ENCODE peak calls at places on chromosomes 6 and 20, in four cellular contexts. T, Z, L and M are unnamed samples.

GRCh38 chr6:52573295-52573694 is 3.6 kb downstream of the TRAM2 start:
- DNase-seq in T (no peak), Z (peak; percentile 74), L (no peak), M (peak; percentile 41)

GRCh38 chr6:107555449-107555848 is 65.5 kb downstream of the SOBP start:
- DNase-seq in T (no peak), Z (no peak), L (no peak), M (no peak)

GRCh38 chr6:121413831-121414368 is 21.5 kb upstream of the GJA1 start:
- DNase-seq in T (no peak), Z (no peak), L (no peak), M (peak; percentile 10)

GRCh38 chr20:33178726-33179125 is 10.8 kb downstream of the BPIFA2 start:
- DNase-seq in T (no peak), Z (peak; percentile 82), L (peak; percentile 44), M (no peak)

GRCh38 chr20:48298851-48299484 is 513.7 kb upstream of the SULF2 start:
- DNase-seq in T (peak; percentile 92), Z (peak; percentile 88), L (no peak), M (peak; percentile 91)

GRCh38 chr6:142698751-142699150 is 246.2 kb downstream of the HIVEP2 start:
- DNase-seq in T (no peak), Z (peak; percentile 61), L (no peak), M (no peak)

GRCh38 chr6:147448212-147448611 is 60.3 kb upstream of the SAMD5 start:
- DNase-seq in T (no peak), Z (peak; percentile 93), L (peak; percentile 99), M (no peak)

GRCh38 chr20:32332614-32333013 is 25.5 kb upstream of the ASXL1 start:
- DNase-seq in T (peak; percentile 76), Z (no peak), L (no peak), M (no peak)

GRCh38 chr6:106702046-106702445 is 72.7 kb downstream of the QRSL1 start:
- DNase-seq in T (no peak), Z (no peak), L (no peak), M (no peak)

GRCh38 chr20:54643761-54644160 is 168.4 kb downstream of the DOK5 start:
- DNase-seq in T (peak; percentile 73), Z (no peak), L (no peak), M (no peak)

GRCh38 chr6:159106627-159107241 is 61.9 kb upstream of the TAGAP start:
- DNase-seq in T (peak; percentile 40), Z (peak; percentile 90), L (peak; percentile 83), M (peak; percentile 50)

GRCh38 chr20:21941941-21942805 is 236.7 kb downstream of the PAX1 start:
- DNase-seq in T (no peak), Z (peak; percentile 36), L (no peak), M (no peak)

GRCh38 chr6:167828325-167828956 is 1.7 kb downstream of the AFDN start:
- DNase-seq in T (no peak), Z (no peak), L (no peak), M (no peak)

GRCh38 chr6:39280247-39280731 is 33.9 kb downstream of the KCNK17 start:
- DNase-seq in T (no peak), Z (no peak), L (no peak), M (no peak)

GRCh38 chr6:156955494-156956183 is 178.5 kb downstream of the ARID1B start:
- DNase-seq in T (no peak), Z (no peak), L (no peak), M (no peak)

GRCh38 chr20:50797142-50797541 is 2.3 kb downstream of the BCAS4 start:
- DNase-seq in T (no peak), Z (no peak), L (no peak), M (no peak)

GRCh38 chr20:4136967-4137334 is 121.6 kb upstream of the RNF24 start:
- DNase-seq in T (no peak), Z (no peak), L (no peak), M (no peak)
- H2AK5ac ChIP-seq in T (peak overlapping the region; percentile 90), Z (no peak overlapping the region), L (no peak overlapping the region), M (peak overlapping the region; percentile 62)

GRCh38 chr6:169256518-169256917 is 2.9 kb upstream of the THBS2 start:
- DNase-seq in T (no peak), Z (no peak), L (no peak), M (no peak)
- H3K27me3 ChIP-seq in T (no peaks in the 10 kb centered on the region), Z (peaks cover 2% of the 10 kb centered on the region), L (no peaks in the 10 kb centered on the region), M (peaks cover 9% of the 10 kb centered on the region)

DNA sequence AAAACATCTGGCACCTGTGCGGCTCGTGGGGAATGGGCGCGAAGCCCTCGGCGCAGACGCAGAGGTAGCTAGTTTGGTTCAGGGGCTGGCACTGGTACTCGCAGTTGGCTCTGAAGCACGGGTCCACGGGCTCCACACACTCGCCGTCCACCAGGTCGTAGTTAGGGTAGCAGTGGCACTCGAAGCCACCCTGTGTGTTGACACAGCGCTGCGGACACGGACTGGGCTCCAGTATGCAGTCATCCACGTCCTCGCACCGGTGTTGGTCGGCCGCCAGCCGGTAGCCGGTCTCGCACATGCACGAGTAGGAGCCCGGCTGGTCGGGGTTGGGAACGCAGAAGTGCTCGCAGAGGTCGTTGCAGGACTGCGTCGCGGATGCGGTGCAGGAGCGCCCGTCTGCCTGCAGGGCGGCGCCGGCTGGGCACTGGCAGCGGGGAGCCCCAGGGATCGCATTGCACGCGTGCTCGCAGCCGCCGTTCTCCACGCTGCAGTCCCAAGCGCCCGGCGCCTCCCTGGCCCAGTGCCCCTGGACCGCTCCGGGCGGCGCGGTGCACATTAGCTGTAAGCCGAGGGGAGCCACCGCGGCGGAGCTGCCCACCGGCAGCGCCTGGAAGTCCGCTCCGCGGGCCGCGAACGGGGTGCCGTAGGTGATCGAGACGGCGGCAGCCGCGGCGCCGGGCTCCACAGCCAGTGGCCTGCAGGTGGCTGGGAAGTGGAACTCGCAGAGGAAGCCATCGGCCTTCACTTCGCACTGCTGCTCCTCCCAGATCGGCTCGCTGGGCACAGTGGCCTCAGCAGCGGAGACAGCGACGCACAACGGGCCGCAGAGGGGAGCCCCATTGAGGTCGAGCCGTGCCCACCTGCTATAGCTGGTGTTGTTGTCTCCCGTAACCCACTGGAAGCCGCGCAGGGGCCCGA is 930 bp downstream of the THBD start:
- DNase-seq in T (peak; percentile 1), Z (peak; percentile 74), L (peak; percentile 80), M (peak; percentile 49)
- H2AK5ac ChIP-seq in T (no peak overlapping the region), Z (no peak overlapping the region), L (no peak overlapping the region), M (no peak overlapping the region)

GRCh38 chr20:57808266-57808866 is 98.6 kb upstream of the PMEPA1 start:
- DNase-seq in T (no peak), Z (peak; percentile 40), L (no peak), M (no peak)
- H3K27me3 ChIP-seq in T (peaks cover 21% of the 10 kb centered on the region), Z (no peaks in the 10 kb centered on the region), L (no peaks in the 10 kb centered on the region), M (peaks cover 88% of the 10 kb centered on the region)

GRCh38 chr6:165701564-165702354 is 38.7 kb upstream of the PDE10A start:
- DNase-seq in T (no peak), Z (no peak), L (no peak), M (no peak)
- H2AK5ac ChIP-seq in T (peak overlapping the region; percentile 38), Z (no peak overlapping the region), L (no peak overlapping the region), M (no peak overlapping the region)